ENCODE peak calls at places on chromosomes 3 and 15, in eight cellular contexts. One of them, this sample, is unnamed.

GRCh38 chr15:76636059-76636458 is 269.1 kb downstream of the SCAPER start:
- DNase-seq in A172: no peak
- DNase-seq in activated gamma-delta T cell treated with Interleukin-2 at 50 U/mL for 16 hours: no peak
- DNase-seq in iris pigment epithelial cell: peak
- DNase-seq in fibroblast of lung: no peak
- DNase-seq in transverse colon: no peak
- DNase-seq in activated T-helper 1 cell treated with Interleukin-2 at 50 U/mL for 16 hours: no peak
- DNase-seq in stimulated activated CD4-positive, alpha-beta T cell treated with anti-CD3 and anti-CD28 coated beads, Interleukin-1b, Interleukin-23, amount 100 ng/mL, for 1 hour: no peak
- DNase-seq in this sample: no peak

GRCh38 chr3:120532969-120533368 is 63.2 kb upstream of the NDUFB4 start:
- DNase-seq in A172: no peak
- DNase-seq in activated gamma-delta T cell treated with Interleukin-2 at 50 U/mL for 16 hours: no peak
- DNase-seq in iris pigment epithelial cell: no peak
- DNase-seq in fibroblast of lung: no peak
- DNase-seq in transverse colon: no peak
- DNase-seq in activated T-helper 1 cell treated with Interleukin-2 at 50 U/mL for 16 hours: no peak
- DNase-seq in stimulated activated CD4-positive, alpha-beta T cell treated with anti-CD3 and anti-CD28 coated beads, Interleukin-1b, Interleukin-23, amount 100 ng/mL, for 1 hour: no peak
- DNase-seq in this sample: no peak

GRCh38 chr3:129608087-129608935 is 1.8 kb upstream of the PLXND1 start:
- DNase-seq in A172: peak
- DNase-seq in activated gamma-delta T cell treated with Interleukin-2 at 50 U/mL for 16 hours: no peak
- DNase-seq in iris pigment epithelial cell: peak
- DNase-seq in fibroblast of lung: peak
- DNase-seq in transverse colon: no peak
- DNase-seq in activated T-helper 1 cell treated with Interleukin-2 at 50 U/mL for 16 hours: no peak
- DNase-seq in stimulated activated CD4-positive, alpha-beta T cell treated with anti-CD3 and anti-CD28 coated beads, Interleukin-1b, Interleukin-23, amount 100 ng/mL, for 1 hour: no peak
- DNase-seq in this sample: no peak

GRCh38 chr3:13223574-13224237 is 150.5 kb upstream of the IQSEC1 start:
- DNase-seq in A172: peak
- DNase-seq in activated gamma-delta T cell treated with Interleukin-2 at 50 U/mL for 16 hours: no peak
- DNase-seq in iris pigment epithelial cell: peak
- DNase-seq in fibroblast of lung: no peak
- DNase-seq in transverse colon: no peak
- DNase-seq in activated T-helper 1 cell treated with Interleukin-2 at 50 U/mL for 16 hours: no peak
- DNase-seq in stimulated activated CD4-positive, alpha-beta T cell treated with anti-CD3 and anti-CD28 coated beads, Interleukin-1b, Interleukin-23, amount 100 ng/mL, for 1 hour: no peak
- DNase-seq in this sample: no peak

GRCh38 chr3:32508731-32509130 is 6.1 kb upstream of the CMTM6 start:
- DNase-seq in A172: no peak
- DNase-seq in activated gamma-delta T cell treated with Interleukin-2 at 50 U/mL for 16 hours: no peak
- DNase-seq in iris pigment epithelial cell: no peak
- DNase-seq in fibroblast of lung: peak
- DNase-seq in transverse colon: peak
- DNase-seq in activated T-helper 1 cell treated with Interleukin-2 at 50 U/mL for 16 hours: no peak
- DNase-seq in stimulated activated CD4-positive, alpha-beta T cell treated with anti-CD3 and anti-CD28 coated beads, Interleukin-1b, Interleukin-23, amount 100 ng/mL, for 1 hour: no peak
- DNase-seq in this sample: no peak

GRCh38 chr3:144624656-144625055 is 653.0 kb downstream of the DIPK2A start:
- DNase-seq in A172: no peak
- DNase-seq in activated gamma-delta T cell treated with Interleukin-2 at 50 U/mL for 16 hours: no peak
- DNase-seq in iris pigment epithelial cell: no peak
- DNase-seq in fibroblast of lung: no peak
- DNase-seq in transverse colon: no peak
- DNase-seq in activated T-helper 1 cell treated with Interleukin-2 at 50 U/mL for 16 hours: no peak
- DNase-seq in stimulated activated CD4-positive, alpha-beta T cell treated with anti-CD3 and anti-CD28 coated beads, Interleukin-1b, Interleukin-23, amount 100 ng/mL, for 1 hour: no peak
- DNase-seq in this sample: no peak

GRCh38 chr3:65153850-65154512 is 466.2 kb upstream of the ADAMTS9 start:
- DNase-seq in A172: no peak
- DNase-seq in activated gamma-delta T cell treated with Interleukin-2 at 50 U/mL for 16 hours: no peak
- DNase-seq in iris pigment epithelial cell: no peak
- DNase-seq in fibroblast of lung: no peak
- DNase-seq in transverse colon: no peak
- DNase-seq in activated T-helper 1 cell treated with Interleukin-2 at 50 U/mL for 16 hours: no peak
- DNase-seq in stimulated activated CD4-positive, alpha-beta T cell treated with anti-CD3 and anti-CD28 coated beads, Interleukin-1b, Interleukin-23, amount 100 ng/mL, for 1 hour: no peak
- DNase-seq in this sample: no peak

GRCh38 chr3:71784914-71785593 is at the start of gene PROK2:
- DNase-seq in A172: no peak
- DNase-seq in activated gamma-delta T cell treated with Interleukin-2 at 50 U/mL for 16 hours: peak
- DNase-seq in iris pigment epithelial cell: no peak
- DNase-seq in fibroblast of lung: no peak
- DNase-seq in transverse colon: no peak
- DNase-seq in activated T-helper 1 cell treated with Interleukin-2 at 50 U/mL for 16 hours: no peak
- DNase-seq in stimulated activated CD4-positive, alpha-beta T cell treated with anti-CD3 and anti-CD28 coated beads, Interleukin-1b, Interleukin-23, amount 100 ng/mL, for 1 hour: no peak
- DNase-seq in this sample: no peak

GRCh38 chr3:159586587-159587202 is 401.9 kb upstream of the IL12A start:
- DNase-seq in A172: peak
- DNase-seq in activated gamma-delta T cell treated with Interleukin-2 at 50 U/mL for 16 hours: no peak
- DNase-seq in iris pigment epithelial cell: peak
- DNase-seq in fibroblast of lung: peak
- DNase-seq in transverse colon: no peak
- DNase-seq in activated T-helper 1 cell treated with Interleukin-2 at 50 U/mL for 16 hours: no peak
- DNase-seq in stimulated activated CD4-positive, alpha-beta T cell treated with anti-CD3 and anti-CD28 coated beads, Interleukin-1b, Interleukin-23, amount 100 ng/mL, for 1 hour: no peak
- DNase-seq in this sample: peak